ENCODE peak calls at places on chromosome 13, in six cellular contexts. One of them, this sample, is unnamed.

GRCh38 chr13:64718116-64718515 is 2512.0 kb downstream of the PCDH9 start:
- DNase-seq in IMR-90: no peak
- DNase-seq in neuronal stem cell: no peak
- DNase-seq in mesenchymal stem cell: no peak
- DNase-seq in H1: no peak
- DNase-seq in mesendoderm: no peak
- DNase-seq in this sample: no peak

GRCh38 chr13:90950134-90950533 is 397.4 kb upstream of the MIR17HG start:
- DNase-seq in IMR-90: no peak
- DNase-seq in neuronal stem cell: no peak
- DNase-seq in mesenchymal stem cell: no peak
- DNase-seq in H1: no peak
- DNase-seq in mesendoderm: no peak
- DNase-seq in this sample: no peak

GRCh38 chr13:77535448-77535847 is at the start of gene SCEL:
- DNase-seq in IMR-90: no peak
- DNase-seq in neuronal stem cell: no peak
- DNase-seq in mesenchymal stem cell: no peak
- DNase-seq in H1: no peak
- DNase-seq in mesendoderm: peak
- DNase-seq in this sample: no peak

GRCh38 chr13:42048625-42049453 is at the start of gene DGKH:
- DNase-seq in IMR-90: peak
- DNase-seq in neuronal stem cell: peak
- DNase-seq in mesenchymal stem cell: peak
- DNase-seq in H1: no peak
- DNase-seq in mesendoderm: peak
- DNase-seq in this sample: peak

GRCh38 chr13:75263741-75264407 is 218.1 kb downstream of the TBC1D4 start:
- DNase-seq in IMR-90: peak
- DNase-seq in neuronal stem cell: no peak
- DNase-seq in mesenchymal stem cell: peak
- DNase-seq in H1: no peak
- DNase-seq in mesendoderm: no peak
- DNase-seq in this sample: no peak

GRCh38 chr13:95641291-95641811 is 3.2 kb downstream of the DZIP1 start:
- DNase-seq in IMR-90: peak
- DNase-seq in neuronal stem cell: no peak
- DNase-seq in mesenchymal stem cell: peak
- DNase-seq in H1: no peak
- DNase-seq in mesendoderm: no peak
- DNase-seq in this sample: no peak

GRCh38 chr13:102399791-102400618 is 1.8 kb downstream of the FGF14 start:
- DNase-seq in IMR-90: no peak
- DNase-seq in neuronal stem cell: no peak
- DNase-seq in mesenchymal stem cell: peak
- DNase-seq in H1: no peak
- DNase-seq in mesendoderm: peak
- DNase-seq in this sample: no peak

GRCh38 chr13:75226755-75227435 is 255.1 kb downstream of the TBC1D4 start:
- DNase-seq in IMR-90: peak
- DNase-seq in neuronal stem cell: no peak
- DNase-seq in mesenchymal stem cell: peak
- DNase-seq in H1: no peak
- DNase-seq in mesendoderm: peak
- DNase-seq in this sample: no peak

GRCh38 chr13:45422731-45423130 is 4.6 kb upstream of the SLC25A30 start:
- DNase-seq in IMR-90: no peak
- DNase-seq in neuronal stem cell: no peak
- DNase-seq in mesenchymal stem cell: no peak
- DNase-seq in H1: no peak
- DNase-seq in mesendoderm: no peak
- DNase-seq in this sample: no peak

GRCh38 chr13:99691552-99691951 is 190.3 kb downstream of the TM9SF2 start:
- DNase-seq in IMR-90: no peak
- DNase-seq in neuronal stem cell: no peak
- DNase-seq in mesenchymal stem cell: no peak
- DNase-seq in H1: no peak
- DNase-seq in mesendoderm: no peak
- DNase-seq in this sample: no peak
- H2AK5ac ChIP-seq in IMR-90: no peak
- H2AK5ac ChIP-seq in neuronal stem cell: no peak
- H2AK5ac ChIP-seq in mesenchymal stem cell: no peak
- H2AK5ac ChIP-seq in H1: peak
- H2AK5ac ChIP-seq in mesendoderm: no peak
- H2AK5ac ChIP-seq in this sample: no peak

GRCh38 chr13:107765724-107766436 is 449.5 kb downstream of the LIG4 start:
- DNase-seq in IMR-90: peak
- DNase-seq in neuronal stem cell: no peak
- DNase-seq in mesenchymal stem cell: peak
- DNase-seq in H1: no peak
- DNase-seq in mesendoderm: no peak
- DNase-seq in this sample: no peak

GRCh38 chr13:107770541-107770940 is 444.8 kb downstream of the LIG4 start:
- DNase-seq in IMR-90: no peak
- DNase-seq in neuronal stem cell: peak
- DNase-seq in mesenchymal stem cell: no peak
- DNase-seq in H1: no peak
- DNase-seq in mesendoderm: no peak
- DNase-seq in this sample: no peak

GRCh38 chr13:107764012-107764411 is 451.3 kb downstream of the LIG4 start:
- DNase-seq in IMR-90: no peak
- DNase-seq in neuronal stem cell: no peak
- DNase-seq in mesenchymal stem cell: no peak
- DNase-seq in H1: no peak
- DNase-seq in mesendoderm: no peak
- DNase-seq in this sample: no peak

DNA sequence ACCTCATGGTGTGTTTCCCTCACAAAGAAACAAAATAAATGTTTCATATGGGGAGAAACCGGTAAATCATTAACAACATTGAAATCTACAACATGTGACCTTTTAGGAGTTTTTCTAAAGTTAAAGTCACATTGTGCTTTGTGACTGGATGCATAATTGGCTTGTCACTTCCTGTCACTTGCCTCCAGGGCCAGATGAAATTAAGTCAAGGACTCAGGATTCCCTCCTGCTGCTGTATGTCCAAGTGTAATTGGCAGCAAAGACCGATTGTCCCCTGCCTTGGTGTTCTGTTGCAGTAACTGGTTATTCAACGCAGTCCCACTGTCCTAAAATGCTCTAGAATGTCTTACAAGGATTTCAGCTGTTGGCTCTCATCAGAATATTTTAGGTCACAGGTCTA is 448.2 kb downstream of the LIG4 start:
- DNase-seq in IMR-90: no peak
- DNase-seq in neuronal stem cell: no peak
- DNase-seq in mesenchymal stem cell: peak
- DNase-seq in H1: no peak
- DNase-seq in mesendoderm: peak
- DNase-seq in this sample: no peak
- H3K4me3 ChIP-seq in IMR-90: no peak
- H3K4me3 ChIP-seq in neuronal stem cell: no peak
- H3K4me3 ChIP-seq in mesenchymal stem cell: no peak
- H3K4me3 ChIP-seq in H1: no peak
- H3K4me3 ChIP-seq in mesendoderm: no peak
- H3K4me3 ChIP-seq in this sample: no peak

GRCh38 chr13:111845621-111846351 is 221.2 kb upstream of the SOX1 start:
- DNase-seq in IMR-90: no peak
- DNase-seq in neuronal stem cell: no peak
- DNase-seq in mesenchymal stem cell: no peak
- DNase-seq in H1: peak
- DNase-seq in mesendoderm: peak
- DNase-seq in this sample: no peak
- H2BK5ac ChIP-seq in IMR-90: no peak
- H2BK5ac ChIP-seq in neuronal stem cell: no peak
- H2BK5ac ChIP-seq in mesenchymal stem cell: no peak
- H2BK5ac ChIP-seq in H1: peak
- H2BK5ac ChIP-seq in mesendoderm: peak
- H2BK5ac ChIP-seq in this sample: no peak

DNA sequence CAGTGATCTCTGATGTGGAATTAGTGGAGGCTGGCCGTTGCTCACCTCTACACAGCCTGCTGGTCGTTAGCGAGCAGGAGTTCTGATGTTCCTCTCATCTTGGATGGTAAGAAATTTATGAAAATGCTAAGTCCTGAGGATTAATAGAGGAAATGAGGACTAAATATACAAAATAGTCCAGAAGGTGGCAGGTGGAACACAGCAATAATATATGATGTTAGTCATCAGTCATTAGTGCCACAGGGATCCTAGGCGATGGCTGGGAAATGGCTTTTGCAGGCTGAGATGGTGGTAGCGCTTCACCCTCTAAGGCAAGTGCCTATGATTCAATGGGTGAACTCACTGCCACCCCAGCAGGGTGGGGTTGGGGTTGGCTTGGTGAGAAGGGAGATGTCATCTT is 338.6 kb upstream of the TMTC4 start:
- DNase-seq in IMR-90: no peak
- DNase-seq in neuronal stem cell: no peak
- DNase-seq in mesenchymal stem cell: no peak
- DNase-seq in H1: no peak
- DNase-seq in mesendoderm: no peak
- DNase-seq in this sample: no peak
- H2AK5ac ChIP-seq in IMR-90: no peak
- H2AK5ac ChIP-seq in neuronal stem cell: no peak
- H2AK5ac ChIP-seq in mesenchymal stem cell: no peak
- H2AK5ac ChIP-seq in H1: no peak
- H2AK5ac ChIP-seq in mesendoderm: no peak
- H2AK5ac ChIP-seq in this sample: no peak

GRCh38 chr13:43990021-43990420 is 110.3 kb downstream of the LACC1 start:
- DNase-seq in IMR-90: no peak
- DNase-seq in neuronal stem cell: no peak
- DNase-seq in mesenchymal stem cell: no peak
- DNase-seq in H1: no peak
- DNase-seq in mesendoderm: no peak
- DNase-seq in this sample: no peak

GRCh38 chr13:43988302-43988701 is 108.6 kb downstream of the LACC1 start:
- DNase-seq in IMR-90: no peak
- DNase-seq in neuronal stem cell: no peak
- DNase-seq in mesenchymal stem cell: no peak
- DNase-seq in H1: no peak
- DNase-seq in mesendoderm: no peak
- DNase-seq in this sample: no peak

GRCh38 chr13:43994999-43995859 is 115.5 kb downstream of the LACC1 start:
- DNase-seq in IMR-90: no peak
- DNase-seq in neuronal stem cell: no peak
- DNase-seq in mesenchymal stem cell: no peak
- DNase-seq in H1: no peak
- DNase-seq in mesendoderm: no peak
- DNase-seq in this sample: no peak

GRCh38 chr13:43991773-43992201 is 112.1 kb downstream of the LACC1 start:
- DNase-seq in IMR-90: no peak
- DNase-seq in neuronal stem cell: no peak
- DNase-seq in mesenchymal stem cell: no peak
- DNase-seq in H1: no peak
- DNase-seq in mesendoderm: peak
- DNase-seq in this sample: peak

GRCh38 chr13:43990829-43991228 is 111.1 kb downstream of the LACC1 start:
- DNase-seq in IMR-90: no peak
- DNase-seq in neuronal stem cell: no peak
- DNase-seq in mesenchymal stem cell: no peak
- DNase-seq in H1: no peak
- DNase-seq in mesendoderm: no peak
- DNase-seq in this sample: no peak
- H3K4me3 ChIP-seq in IMR-90: no peak
- H3K4me3 ChIP-seq in neuronal stem cell: no peak
- H3K4me3 ChIP-seq in mesenchymal stem cell: no peak
- H3K4me3 ChIP-seq in H1: no peak
- H3K4me3 ChIP-seq in mesendoderm: no peak
- H3K4me3 ChIP-seq in this sample: no peak

GRCh38 chr13:97340399-97340798 is 93.6 kb upstream of the RAP2A start:
- DNase-seq in IMR-90: no peak
- DNase-seq in neuronal stem cell: no peak
- DNase-seq in mesenchymal stem cell: no peak
- DNase-seq in H1: no peak
- DNase-seq in mesendoderm: no peak
- DNase-seq in this sample: no peak
- H2BK5ac ChIP-seq in IMR-90: peak
- H2BK5ac ChIP-seq in neuronal stem cell: no peak
- H2BK5ac ChIP-seq in mesenchymal stem cell: no peak
- H2BK5ac ChIP-seq in H1: no peak
- H2BK5ac ChIP-seq in mesendoderm: no peak
- H2BK5ac ChIP-seq in this sample: no peak

GRCh38 chr13:112715715-112716460 is 26.1 kb downstream of the ATP11A start:
- DNase-seq in IMR-90: no peak
- DNase-seq in neuronal stem cell: no peak
- DNase-seq in mesenchymal stem cell: no peak
- DNase-seq in H1: no peak
- DNase-seq in mesendoderm: peak
- DNase-seq in this sample: no peak

GRCh38 chr13:112713517-112714253 is 23.8 kb downstream of the ATP11A start:
- DNase-seq in IMR-90: no peak
- DNase-seq in neuronal stem cell: no peak
- DNase-seq in mesenchymal stem cell: no peak
- DNase-seq in H1: no peak
- DNase-seq in mesendoderm: no peak
- DNase-seq in this sample: no peak

GRCh38 chr13:112716461-112716820 is 26.6 kb downstream of the ATP11A start:
- DNase-seq in IMR-90: no peak
- DNase-seq in neuronal stem cell: no peak
- DNase-seq in mesenchymal stem cell: no peak
- DNase-seq in H1: no peak
- DNase-seq in mesendoderm: no peak
- DNase-seq in this sample: no peak

GRCh38 chr13:112714366-112714765 is 24.5 kb downstream of the ATP11A start:
- DNase-seq in IMR-90: no peak
- DNase-seq in neuronal stem cell: no peak
- DNase-seq in mesenchymal stem cell: no peak
- DNase-seq in H1: no peak
- DNase-seq in mesendoderm: no peak
- DNase-seq in this sample: no peak

GRCh38 chr13:112714772-112715569 is 25.1 kb downstream of the ATP11A start:
- DNase-seq in IMR-90: no peak
- DNase-seq in neuronal stem cell: no peak
- DNase-seq in mesenchymal stem cell: no peak
- DNase-seq in H1: no peak
- DNase-seq in mesendoderm: peak
- DNase-seq in this sample: no peak
- H2AK5ac ChIP-seq in IMR-90: no peak
- H2AK5ac ChIP-seq in neuronal stem cell: peak
- H2AK5ac ChIP-seq in mesenchymal stem cell: no peak
- H2AK5ac ChIP-seq in H1: peak
- H2AK5ac ChIP-seq in mesendoderm: no peak
- H2AK5ac ChIP-seq in this sample: no peak

DNA sequence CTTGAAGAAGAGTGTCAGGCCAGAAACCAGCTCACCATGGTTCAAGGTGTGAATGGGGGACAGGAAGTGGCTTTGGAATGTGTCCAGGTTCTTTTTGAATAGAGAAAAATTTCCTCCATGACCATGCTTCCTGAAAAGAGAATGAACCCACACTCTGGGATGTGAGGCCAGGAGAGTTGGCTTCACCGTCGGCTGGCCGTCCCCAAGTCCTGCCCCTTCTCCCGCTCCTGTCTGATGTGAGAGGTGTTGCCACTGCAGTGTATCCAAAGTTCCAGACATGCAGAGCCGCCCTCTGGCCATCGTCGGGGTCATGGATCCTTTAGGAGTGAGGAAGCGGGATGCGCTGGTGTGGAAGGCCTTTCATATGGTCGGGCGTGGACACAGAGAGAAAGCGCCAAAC is 101.2 kb downstream of the COL4A2 start:
- DNase-seq in IMR-90: no peak
- DNase-seq in neuronal stem cell: no peak
- DNase-seq in mesenchymal stem cell: peak
- DNase-seq in H1: no peak
- DNase-seq in mesendoderm: no peak
- DNase-seq in this sample: peak
- H3K4me3 ChIP-seq in IMR-90: no peak
- H3K4me3 ChIP-seq in neuronal stem cell: no peak
- H3K4me3 ChIP-seq in mesenchymal stem cell: no peak
- H3K4me3 ChIP-seq in H1: no peak
- H3K4me3 ChIP-seq in mesendoderm: no peak
- H3K4me3 ChIP-seq in this sample: no peak

This sample was measured in trophoblast cell.